ENCODE peak calls at places on chromosome 1, in nine cellular contexts. Z is cardiac muscle cell, N is hepatocyte, H is dorsolateral prefrontal cortex, D is adrenal gland, Y is brain microvascular endothelial cell, V is fibroblast of pulmonary artery, A is fibroblast of lung, B is fibroblast of the aortic adventitia. G is an unnamed sample.

GRCh38 chr1:200668514-200669313 is 993 bp downstream of the DDX59 start:
- DNase-seq in Z (no peak), N (peak), H (no peak), D (no peak), Y (no peak), V (no peak), A (no peak), B (no peak), G (no peak)

GRCh38 chr1:203402609-203403337 is 51.9 kb upstream of the FMOD start:
- DNase-seq in Z (no peak), N (no peak), H (no peak), D (no peak), Y (peak), V (peak), A (peak), B (peak), G (peak)

GRCh38 chr1:15760520-15761211 is 2.1 kb downstream of the FBLIM1 start:
- DNase-seq in Z (no peak), N (peak), H (no peak), D (peak), Y (peak), V (peak), A (peak), B (peak), G (peak)

GRCh38 chr1:116855788-116856187 is 53.9 kb upstream of the PTGFRN start:
- DNase-seq in Z (no peak), N (no peak), H (no peak), D (no peak), Y (no peak), V (peak), A (peak), B (peak), G (peak)

GRCh38 chr1:112581530-112582192 is 37.3 kb downstream of the ST7L start:
- DNase-seq in Z (no peak), N (no peak), H (no peak), D (no peak), Y (no peak), V (peak), A (no peak), B (peak), G (no peak)

GRCh38 chr1:11868331-11868730 is 9.6 kb upstream of the NPPB start:
- DNase-seq in Z (no peak), N (no peak), H (no peak), D (no peak), Y (no peak), V (no peak), A (no peak), B (no peak), G (no peak)

GRCh38 chr1:207863893-207864535 is 46.9 kb downstream of the CD34 start:
- DNase-seq in Z (no peak), N (no peak), H (no peak), D (no peak), Y (no peak), V (no peak), A (no peak), B (no peak), G (no peak)

GRCh38 chr1:213693864-213694263 is 293.9 kb upstream of the PROX1 start:
- DNase-seq in Z (no peak), N (no peak), H (no peak), D (no peak), Y (no peak), V (no peak), A (no peak), B (no peak), G (no peak)

GRCh38 chr1:84006574-84006973 is 7.6 kb upstream of the TTLL7 start:
- DNase-seq in Z (no peak), N (no peak), H (no peak), D (no peak), Y (no peak), V (no peak), A (no peak), B (no peak), G (no peak)

GRCh38 chr1:199102239-199102638 is 463.4 kb downstream of the PTPRC start:
- DNase-seq in Z (no peak), N (no peak), H (no peak), D (no peak), Y (no peak), V (no peak), A (no peak), B (no peak), G (no peak)

GRCh38 chr1:38805036-38805435 is 54.5 kb downstream of the RRAGC start:
- DNase-seq in Z (no peak), N (no peak), H (no peak), D (no peak), Y (no peak), V (no peak), A (no peak), B (no peak), G (no peak)

GRCh38 chr1:38806090-38806489 is 53.5 kb downstream of the RRAGC start:
- DNase-seq in Z (no peak), N (no peak), H (no peak), D (no peak), Y (no peak), V (no peak), A (no peak), B (no peak), G (no peak)

GRCh38 chr1:38800720-38801671 is 58.6 kb downstream of the RRAGC start:
- DNase-seq in Z (no peak), N (no peak), H (no peak), D (no peak), Y (no peak), V (no peak), A (no peak), B (no peak), G (no peak)

GRCh38 chr1:38803647-38804046 is 55.9 kb downstream of the RRAGC start:
- DNase-seq in Z (no peak), N (no peak), H (no peak), D (no peak), Y (no peak), V (peak), A (peak), B (peak), G (peak)

DNA sequence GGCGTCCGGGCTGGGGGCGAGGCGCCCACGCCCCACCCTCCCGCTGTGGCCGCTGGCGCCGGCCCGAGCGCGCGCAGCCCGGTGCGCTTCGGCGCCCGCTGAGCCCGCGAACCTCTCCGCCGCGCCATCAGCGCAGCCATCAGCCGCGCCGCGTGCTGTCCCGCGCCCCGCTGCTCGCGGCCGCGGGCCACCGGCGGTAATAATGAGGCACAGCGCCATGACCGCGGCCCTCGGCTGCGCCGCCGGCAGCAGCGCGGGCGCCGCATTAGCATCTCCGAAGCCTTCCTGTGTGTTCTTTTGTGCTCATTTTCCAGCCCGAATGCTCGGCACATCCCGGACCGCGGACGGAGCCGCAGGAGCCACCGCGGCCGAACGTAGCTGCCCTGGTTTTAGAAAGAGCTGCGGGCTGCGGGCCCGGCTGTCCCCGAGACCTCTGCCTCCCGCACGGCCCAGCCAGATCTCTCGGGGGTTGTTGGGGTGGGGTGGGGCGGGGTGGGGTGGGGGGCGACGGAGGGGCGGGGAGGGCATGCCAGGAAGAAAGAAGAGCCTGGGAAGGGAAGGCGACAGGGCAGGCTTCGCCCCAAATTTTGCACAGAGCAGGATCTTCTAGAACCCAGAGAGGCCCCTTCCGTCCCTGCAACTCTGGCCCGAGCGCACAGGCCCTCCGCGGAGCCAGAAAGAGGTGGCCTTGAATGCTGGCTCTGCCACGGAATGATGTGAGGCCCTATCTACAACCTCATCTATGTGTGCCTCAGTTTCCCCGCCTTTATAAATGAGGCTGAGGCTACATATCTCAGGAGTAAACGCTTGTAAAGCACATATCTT is 55.3 kb downstream of the RRAGC start:
- DNase-seq in Z (peak), N (no peak), H (no peak), D (no peak), Y (no peak), V (no peak), A (peak), B (no peak), G (no peak)
- H3K4me3 ChIP-seq in Z (peak), N (peak), H (peak), D (no peak), Y (peak), V (peak), A (no peak), B (peak), G (no peak)

GRCh38 chr1:50333595-50333974 is 89.7 kb downstream of the DMRTA2 start:
- DNase-seq in Z (peak), N (peak), H (no peak), D (peak), Y (no peak), V (peak), A (peak), B (peak), G (peak)
- H3K4me3 ChIP-seq in Z (peak), N (peak), H (peak), D (peak), Y (peak), V (peak), A (peak), B (peak), G (peak)

DNA sequence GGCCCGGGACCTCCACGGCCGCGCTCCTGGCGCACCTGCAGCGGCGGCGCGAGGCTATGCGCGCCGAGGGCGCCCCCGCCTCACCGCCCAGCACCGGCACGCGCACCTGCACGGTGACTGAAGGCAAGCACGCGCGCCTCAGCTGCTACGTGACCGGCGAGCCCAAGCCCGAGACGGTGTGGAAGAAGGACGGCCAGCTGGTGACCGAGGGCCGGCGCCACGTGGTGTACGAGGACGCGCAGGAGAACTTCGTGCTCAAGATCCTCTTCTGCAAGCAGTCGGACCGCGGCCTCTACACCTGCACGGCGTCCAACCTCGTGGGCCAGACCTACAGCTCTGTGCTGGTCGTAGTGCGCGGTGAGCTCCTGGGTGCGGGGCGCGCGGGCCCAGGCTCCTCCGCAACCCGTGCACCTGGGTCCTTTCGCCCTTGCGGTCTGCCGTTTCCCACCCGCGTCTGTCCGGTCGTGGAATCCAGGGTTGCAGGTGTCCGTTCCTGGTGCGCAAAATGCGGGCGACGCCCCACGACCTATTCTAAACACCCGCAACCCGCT is 4.6 kb downstream of the OBSCN start:
- DNase-seq in Z (no peak), N (peak), H (no peak), D (no peak), Y (no peak), V (no peak), A (no peak), B (no peak), G (no peak)
- H3K4me3 ChIP-seq in Z (no peak), N (peak), H (peak), D (peak), Y (no peak), V (no peak), A (no peak), B (no peak), G (no peak)

GRCh38 chr1:2861143-2861987 is 59.9 kb upstream of the TTC34 start:
- DNase-seq in Z (no peak), N (no peak), H (no peak), D (no peak), Y (no peak), V (no peak), A (no peak), B (no peak), G (no peak)

GRCh38 chr1:2859219-2859880 is 57.9 kb upstream of the TTC34 start:
- DNase-seq in Z (no peak), N (no peak), H (no peak), D (no peak), Y (no peak), V (no peak), A (no peak), B (no peak), G (no peak)

GRCh38 chr1:2859881-2860430 is 58.5 kb upstream of the TTC34 start:
- DNase-seq in Z (no peak), N (no peak), H (no peak), D (no peak), Y (no peak), V (no peak), A (no peak), B (no peak), G (no peak)

GRCh38 chr1:2861988-2862430 is 60.5 kb upstream of the TTC34 start:
- DNase-seq in Z (no peak), N (no peak), H (no peak), D (no peak), Y (no peak), V (no peak), A (no peak), B (no peak), G (no peak)

GRCh38 chr1:2860476-2861142 is 59.1 kb upstream of the TTC34 start:
- DNase-seq in Z (no peak), N (no peak), H (no peak), D (no peak), Y (no peak), V (no peak), A (no peak), B (no peak), G (no peak)
- H3K4me3 ChIP-seq in Z (no peak), N (no peak), H (no peak), D (no peak), Y (no peak), V (no peak), A (no peak), B (no peak), G (no peak)

GRCh38 chr1:193539731-193540459 is 353.5 kb upstream of the B3GALT2 start:
- DNase-seq in Z (no peak), N (no peak), H (no peak), D (no peak), Y (no peak), V (no peak), A (no peak), B (no peak), G (no peak)

GRCh38 chr1:193537266-193538003 is 351.0 kb upstream of the B3GALT2 start:
- DNase-seq in Z (no peak), N (no peak), H (no peak), D (peak), Y (no peak), V (no peak), A (no peak), B (no peak), G (no peak)

GRCh38 chr1:193540511-193540910 is 354.1 kb upstream of the B3GALT2 start:
- DNase-seq in Z (no peak), N (no peak), H (no peak), D (no peak), Y (no peak), V (no peak), A (no peak), B (no peak), G (no peak)

GRCh38 chr1:193538690-193539089 is 352.3 kb upstream of the B3GALT2 start:
- DNase-seq in Z (no peak), N (no peak), H (no peak), D (no peak), Y (no peak), V (no peak), A (no peak), B (no peak), G (no peak)

DNA sequence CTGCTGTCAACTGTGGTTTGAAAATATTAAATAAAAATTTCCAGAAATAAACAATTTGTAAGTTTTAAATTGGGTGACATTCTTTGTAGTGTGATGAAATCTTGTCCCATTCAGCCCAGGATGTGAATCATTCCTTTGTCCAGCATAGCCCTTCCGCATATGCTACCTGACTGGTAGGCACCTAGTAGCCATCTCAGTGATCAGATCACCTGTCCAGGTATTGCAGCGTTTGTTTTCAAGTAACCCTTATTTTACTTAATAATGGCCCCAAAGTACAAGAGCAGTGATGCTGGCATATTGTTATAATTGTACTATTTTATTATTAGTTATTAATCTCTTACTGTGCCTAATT is 351.6 kb upstream of the B3GALT2 start:
- DNase-seq in Z (no peak), N (no peak), H (no peak), D (no peak), Y (no peak), V (no peak), A (no peak), B (no peak), G (no peak)
- H3K4me3 ChIP-seq in Z (no peak), N (no peak), H (no peak), D (no peak), Y (no peak), V (no peak), A (no peak), B (no peak), G (no peak)